ENCODE peak calls at places on chromosomes 11 and 22, in five cellular contexts. One of them, this sample, is unnamed.

GRCh38 chr22:41512421-41513194 is 31.7 kb downstream of the POLR3H start:
- ATAC-seq in sciatic nerve: peak; percentile 65
- ATAC-seq in naive thymus-derived CD8-positive, alpha-beta T cell: no peak
- ATAC-seq in CD4-positive, CD25-positive, alpha-beta regulatory T cell: no peak
- ATAC-seq in activated CD8-positive, alpha-beta memory T cell treated with anti-CD3 and anti-CD28 coated beads, Interleukin-2, amount 10 ng/mL, durations not matched to agents 7 days and 5 days: no peak
- ATAC-seq in this sample: no peak

GRCh38 chr22:17411213-17411612 is 42.0 kb downstream of the CECR2 start:
- ATAC-seq in activated CD8-positive, alpha-beta memory T cell treated with anti-CD3 and anti-CD28 coated beads, Interleukin-2, amount 10 ng/mL, durations not matched to agents 7 days and 5 days: no peak
- ATAC-seq in sciatic nerve: peak; percentile 59
- ATAC-seq in CD4-positive, CD25-positive, alpha-beta regulatory T cell: no peak
- ATAC-seq in naive thymus-derived CD8-positive, alpha-beta T cell: no peak
- ATAC-seq in this sample: no peak

GRCh38 chr11:118216621-118217526 is 7.9 kb downstream of the JAML start:
- ATAC-seq in naive thymus-derived CD8-positive, alpha-beta T cell: peak; percentile 57
- ATAC-seq in CD4-positive, CD25-positive, alpha-beta regulatory T cell: peak; percentile 90
- ATAC-seq in activated CD8-positive, alpha-beta memory T cell treated with anti-CD3 and anti-CD28 coated beads, Interleukin-2, amount 10 ng/mL, durations not matched to agents 7 days and 5 days: peak; percentile 67
- ATAC-seq in sciatic nerve: no peak
- ATAC-seq in this sample: peak; percentile 85

GRCh38 chr11:104118105-104118762 is 45.7 kb downstream of the PDGFD start:
- ATAC-seq in CD4-positive, CD25-positive, alpha-beta regulatory T cell: no peak
- ATAC-seq in sciatic nerve: no peak
- ATAC-seq in naive thymus-derived CD8-positive, alpha-beta T cell: no peak
- ATAC-seq in activated CD8-positive, alpha-beta memory T cell treated with anti-CD3 and anti-CD28 coated beads, Interleukin-2, amount 10 ng/mL, durations not matched to agents 7 days and 5 days: peak; percentile 27
- ATAC-seq in this sample: no peak

GRCh38 chr11:76803811-76804600 is 20.9 kb downstream of the TSKU start:
- ATAC-seq in CD4-positive, CD25-positive, alpha-beta regulatory T cell: no peak
- ATAC-seq in naive thymus-derived CD8-positive, alpha-beta T cell: peak; percentile 52
- ATAC-seq in sciatic nerve: peak; percentile 2
- ATAC-seq in activated CD8-positive, alpha-beta memory T cell treated with anti-CD3 and anti-CD28 coated beads, Interleukin-2, amount 10 ng/mL, durations not matched to agents 7 days and 5 days: peak; percentile 30
- ATAC-seq in this sample: no peak

GRCh38 chr22:20024225-20025087 is 3.5 kb downstream of the TANGO2 start:
- ATAC-seq in CD4-positive, CD25-positive, alpha-beta regulatory T cell: no peak
- ATAC-seq in naive thymus-derived CD8-positive, alpha-beta T cell: no peak
- ATAC-seq in activated CD8-positive, alpha-beta memory T cell treated with anti-CD3 and anti-CD28 coated beads, Interleukin-2, amount 10 ng/mL, durations not matched to agents 7 days and 5 days: no peak
- ATAC-seq in sciatic nerve: no peak
- ATAC-seq in this sample: no peak

GRCh38 chr22:33006220-33006954 is 51.8 kb downstream of the SYN3 start:
- ATAC-seq in naive thymus-derived CD8-positive, alpha-beta T cell: no peak
- ATAC-seq in sciatic nerve: no peak
- ATAC-seq in activated CD8-positive, alpha-beta memory T cell treated with anti-CD3 and anti-CD28 coated beads, Interleukin-2, amount 10 ng/mL, durations not matched to agents 7 days and 5 days: no peak
- ATAC-seq in CD4-positive, CD25-positive, alpha-beta regulatory T cell: no peak
- ATAC-seq in this sample: no peak

GRCh38 chr11:118398797-118399564 is 2.4 kb upstream of the ATP5MG start:
- ATAC-seq in naive thymus-derived CD8-positive, alpha-beta T cell: peak; percentile 82
- ATAC-seq in CD4-positive, CD25-positive, alpha-beta regulatory T cell: peak; percentile 93
- ATAC-seq in activated CD8-positive, alpha-beta memory T cell treated with anti-CD3 and anti-CD28 coated beads, Interleukin-2, amount 10 ng/mL, durations not matched to agents 7 days and 5 days: peak; percentile 79
- ATAC-seq in sciatic nerve: no peak
- ATAC-seq in this sample: no peak

GRCh38 chr11:72600557-72600956 is 73.7 kb downstream of the PDE2A start:
- ATAC-seq in naive thymus-derived CD8-positive, alpha-beta T cell: no peak
- ATAC-seq in activated CD8-positive, alpha-beta memory T cell treated with anti-CD3 and anti-CD28 coated beads, Interleukin-2, amount 10 ng/mL, durations not matched to agents 7 days and 5 days: no peak
- ATAC-seq in CD4-positive, CD25-positive, alpha-beta regulatory T cell: no peak
- ATAC-seq in sciatic nerve: no peak
- ATAC-seq in this sample: no peak

GRCh38 chr11:117833401-117833891 is 8.9 kb upstream of the FXYD2 start:
- ATAC-seq in activated CD8-positive, alpha-beta memory T cell treated with anti-CD3 and anti-CD28 coated beads, Interleukin-2, amount 10 ng/mL, durations not matched to agents 7 days and 5 days: no peak
- ATAC-seq in sciatic nerve: no peak
- ATAC-seq in CD4-positive, CD25-positive, alpha-beta regulatory T cell: no peak
- ATAC-seq in naive thymus-derived CD8-positive, alpha-beta T cell: no peak
- ATAC-seq in this sample: no peak

GRCh38 chr11:7422544-7423331 is 62.6 kb upstream of the OLFML1 start:
- ATAC-seq in sciatic nerve: peak; percentile 38
- ATAC-seq in CD4-positive, CD25-positive, alpha-beta regulatory T cell: no peak
- ATAC-seq in activated CD8-positive, alpha-beta memory T cell treated with anti-CD3 and anti-CD28 coated beads, Interleukin-2, amount 10 ng/mL, durations not matched to agents 7 days and 5 days: no peak
- ATAC-seq in naive thymus-derived CD8-positive, alpha-beta T cell: no peak
- ATAC-seq in this sample: peak; percentile 53

This sample was measured in stimulated activated memory B cell treated with anti-CD40 and anti-IgM and Interleukin-4, amounts not matched to agents 10 μg/mL and 1 μg/mL and 100 μg/mL, for 72 hours.